ENCODE peak calls at places on chromosomes 2 and 18, in four cellular contexts. W, P, C and Z are unnamed samples.

GRCh38 chr2:23649819-23650218 is 264.8 kb downstream of the KLHL29 start:
- DNase-seq in W (no peak), P (no peak), C (no peak), Z (no peak)

GRCh38 chr2:25386662-25387478 is 45.1 kb upstream of the DNMT3A start:
- DNase-seq in W (no peak), P (no peak), C (no peak), Z (no peak)

GRCh38 chr2:26670931-26671460 is 21.5 kb upstream of the KCNK3 start:
- DNase-seq in W (no peak), P (no peak), C (no peak), Z (no peak)

GRCh38 chr2:42769583-42770287 is 5.8 kb upstream of the OXER1 start:
- DNase-seq in W (no peak), P (no peak), C (no peak), Z (no peak)

GRCh38 chr2:215290980-215291599 is 20.8 kb upstream of the ATIC start:
- DNase-seq in W (no peak), P (no peak), C (no peak), Z (no peak)

GRCh38 chr2:24317491-24317920 is 42.8 kb downstream of the ITSN2 start:
- DNase-seq in W (no peak), P (no peak), C (peak; percentile 63), Z (no peak)

GRCh38 chr18:7941533-7941932 is 374.4 kb downstream of the PTPRM start:
- DNase-seq in W (no peak), P (no peak), C (peak; percentile 90), Z (no peak)

GRCh38 chr2:206561962-206562361 is 80.3 kb upstream of the FAM237A start:
- DNase-seq in W (no peak), P (no peak), C (no peak), Z (no peak)

GRCh38 chr2:101109451-101110140 is 41.6 kb downstream of the TBC1D8 start:
- DNase-seq in W (no peak), P (no peak), C (no peak), Z (no peak)

GRCh38 chr2:85413592-85414421 is 3.6 kb upstream of the CAPG start:
- DNase-seq in W (no peak), P (no peak), C (no peak), Z (no peak)